ENCODE peak calls at places on chromosomes 7 and 10, in six cellular contexts. X, R, W, M, A and J are unnamed samples.

GRCh38 chr7:81627565-81628287 is 142.1 kb downstream of the HGF start:
- DNase-seq in R (no peak), X (no peak), A (peak; percentile 69), W (no peak), M (peak; percentile 69), J (peak; percentile 93)

GRCh38 chr10:1094112-1095057 is 38.2 kb downstream of the WDR37 start:
- DNase-seq in W (no peak), X (no peak), A (no peak), M (no peak), R (peak; percentile 72), J (no peak)

GRCh38 chr7:141221007-141221612 is 147.2 kb downstream of the TMEM178B start:
- DNase-seq in R (no peak), M (no peak), X (no peak), W (no peak), A (no peak), J (no peak)

GRCh38 chr7:108360058-108360800 is 96.0 kb downstream of the NRCAM start:
- DNase-seq in W (no peak), M (no peak), R (no peak), X (no peak), A (no peak), J (no peak)

GRCh38 chr7:100102950-100103840 is 1.8 kb downstream of the AP4M1 start:
- DNase-seq in X (no peak), M (peak; percentile 93), R (no peak), A (peak; percentile 99), W (no peak), J (peak; percentile 99)

GRCh38 chr10:576130-576465 is 113.4 kb downstream of the DIP2C start:
- DNase-seq in R (no peak), W (no peak), A (no peak), X (no peak), M (no peak), J (peak; percentile 50)

GRCh38 chr7:137882806-137883205 is 36.0 kb upstream of the DGKI start:
- DNase-seq in M (peak; percentile 65), A (peak; percentile 40), W (no peak), R (no peak), X (no peak), J (no peak)

GRCh38 chr7:79489371-79489770 is 35.9 kb upstream of the MAGI2 start:
- DNase-seq in R (no peak), W (no peak), M (no peak), A (no peak), X (no peak), J (no peak)

GRCh38 chr7:69564454-69565417 is 33.5 kb upstream of the AUTS2 start:
- DNase-seq in A (no peak), W (peak; percentile 92), R (no peak), X (no peak), M (peak; percentile 6), J (peak; percentile 22)

GRCh38 chr7:121531175-121532070 is 135.3 kb upstream of the FAM3C start:
- DNase-seq in X (no peak), R (no peak), A (no peak), M (peak; percentile 9), W (no peak), J (peak; percentile 47)

GRCh38 chr10:95319239-95319638 is 28.4 kb upstream of the PDLIM1 start:
- DNase-seq in W (no peak), R (no peak), M (peak; percentile 8), X (no peak), A (no peak), J (peak; percentile 54)

GRCh38 chr10:86349474-86349873 is 17.1 kb downstream of the GRID1 start:
- DNase-seq in A (peak; percentile 22), X (no peak), R (no peak), M (peak; percentile 25), W (no peak), J (no peak)

GRCh38 chr10:104612577-104613205 is 28.4 kb upstream of the SORCS3 start:
- DNase-seq in W (no peak), M (peak; percentile 40), R (no peak), X (no peak), A (peak; percentile 16), J (no peak)

GRCh38 chr7:51186531-51186930 is 130.1 kb downstream of the COBL start:
- DNase-seq in X (no peak), M (peak; percentile 16), R (no peak), A (no peak), W (no peak), J (no peak)

GRCh38 chr10:101646369-101646768 is 48.6 kb downstream of the FBXW4 start:
- DNase-seq in X (no peak), R (no peak), A (no peak), M (no peak), W (no peak), J (no peak)

GRCh38 chr10:88236121-88236743 is 346.9 kb downstream of the RNLS start:
- DNase-seq in R (no peak), M (no peak), A (no peak), W (no peak), X (no peak), J (no peak)